ENCODE peak calls at places on chromosome 20, in nine cellular contexts. X, E, Y, T, V, Z, I, D and S are unnamed samples.

GRCh38 chr20:57103146-57103800 is 163.2 kb downstream of the BMP7 start:
- DNase-seq in Z (no peak), I (no peak), D (no peak), X (no peak), Y (no peak), T (no peak), E (no peak), V (no peak), S (no peak)

GRCh38 chr20:58458342-58459057 is 56.7 kb downstream of the APCDD1L start:
- DNase-seq in V (no peak), I (no peak), E (no peak), Y (no peak), X (no peak), Z (peak; percentile 61), D (no peak), T (no peak), S (no peak)

GRCh38 chr20:14764511-14765369 is 427.3 kb upstream of the FLRT3 start:
- DNase-seq in E (no peak), V (no peak), X (peak; percentile 85), D (peak; percentile 66), I (no peak), Y (no peak), T (no peak), Z (no peak), S (peak; percentile 59)

GRCh38 chr20:9617940-9618339 is 103.5 kb downstream of the LAMP5 start:
- DNase-seq in E (no peak), V (no peak), Z (peak; percentile 30), I (peak; percentile 78), Y (no peak), T (peak; percentile 77), X (peak; percentile 58), D (no peak), S (peak; percentile 73)

GRCh38 chr20:52926505-52926904 is 45.7 kb upstream of the TSHZ2 start:
- DNase-seq in X (no peak), D (no peak), V (no peak), Y (no peak), Z (no peak), T (no peak), E (no peak), I (no peak), S (no peak)

GRCh38 chr20:37361336-37361735 is 15.4 kb downstream of the SRC start:
- DNase-seq in V (no peak), D (no peak), Z (peak; percentile 4), Y (no peak), I (no peak), T (no peak), X (no peak), E (no peak), S (peak; percentile 7)

GRCh38 chr20:57693002-57693582 is 16.7 kb downstream of the PMEPA1 start:
- DNase-seq in V (no peak), T (no peak), Y (no peak), Z (no peak), D (peak; percentile 86), X (peak; percentile 66), E (peak; percentile 30), I (no peak), S (peak; percentile 78)

GRCh38 chr20:38870733-38871559 is 55.3 kb upstream of the FAM83D start:
- DNase-seq in X (no peak), Y (no peak), E (peak; percentile 73), V (no peak), D (peak; percentile 88), I (peak; percentile 62), Z (peak; percentile 39), T (peak; percentile 87), S (no peak)

GRCh38 chr20:62876441-62876825 is 14.8 kb upstream of the TCFL5 start:
- DNase-seq in T (no peak), Y (no peak), X (no peak), D (no peak), E (no peak), I (no peak), Z (no peak), V (no peak), S (no peak)

GRCh38 chr20:62876826-62877728 is 15.5 kb upstream of the TCFL5 start:
- DNase-seq in D (no peak), Z (peak; percentile 81), T (no peak), V (peak; percentile 87), E (no peak), I (peak; percentile 87), X (no peak), Y (peak; percentile 56), S (peak; percentile 58)

GRCh38 chr20:62873280-62873679 is 11.7 kb upstream of the TCFL5 start:
- DNase-seq in T (no peak), V (no peak), E (no peak), I (no peak), Z (no peak), X (no peak), Y (no peak), D (no peak), S (no peak)

GRCh38 chr20:62874745-62875344 is 13.2 kb upstream of the TCFL5 start:
- DNase-seq in T (no peak), D (no peak), I (no peak), E (no peak), Y (no peak), V (no peak), X (no peak), Z (no peak), S (no peak)

DNA sequence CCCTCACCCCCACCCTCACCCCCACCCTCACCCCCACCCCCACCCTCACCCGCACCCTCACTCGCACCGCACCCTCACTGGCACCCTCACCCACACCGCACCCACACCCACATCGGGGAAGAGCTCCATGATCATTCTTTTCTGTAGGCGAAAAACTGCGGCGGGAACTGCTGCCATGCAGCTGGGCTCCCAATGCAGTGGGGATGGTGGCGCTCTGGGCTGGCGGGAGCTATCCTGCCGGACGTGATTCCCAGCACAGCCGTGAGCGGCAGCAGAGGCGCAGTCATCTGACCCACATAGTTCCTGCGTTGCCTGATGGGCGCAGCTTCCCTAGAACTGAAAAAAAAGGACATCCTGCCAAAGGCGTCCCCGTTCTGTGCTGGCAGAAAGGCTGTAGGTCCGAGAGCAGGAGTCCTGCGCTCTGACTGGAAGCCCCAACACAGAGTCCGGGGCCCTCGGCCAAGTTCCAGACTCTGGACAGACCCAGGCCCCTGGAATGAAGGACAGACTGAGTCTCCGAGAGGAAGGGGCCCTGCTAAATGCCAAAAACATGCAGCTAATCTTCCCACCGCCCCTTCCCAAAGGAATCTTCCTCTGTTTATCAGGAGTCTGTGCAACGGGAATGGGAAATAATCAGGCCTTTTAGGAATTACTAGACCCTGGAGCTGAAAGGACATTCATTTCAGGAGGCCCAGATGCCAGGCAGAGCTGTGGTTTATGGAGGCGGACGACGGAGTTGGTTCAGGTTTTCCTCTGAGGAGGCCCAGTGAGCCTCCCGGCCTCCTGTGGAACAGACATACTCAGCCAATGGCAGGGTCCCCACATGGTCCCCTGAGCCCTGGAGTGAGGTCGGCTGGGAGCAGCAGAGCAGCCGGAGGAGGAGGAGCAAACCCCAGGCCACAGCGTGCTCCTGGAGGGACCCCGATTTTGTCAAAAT is 14.1 kb upstream of the TCFL5 start:
- DNase-seq in Z (peak; percentile 95), T (no peak), X (peak; percentile 76), E (no peak), I (peak; percentile 93), V (peak; percentile 81), D (peak; percentile 66), Y (peak; percentile 80), S (peak; percentile 77)
- TF ChIP-seq CTCF in Z (peak; percentile 63), T (no peak), X (no peak), E (peak; percentile 49), I (peak; percentile 37), V (peak; percentile 59), D (peak; percentile 30), Y (peak; percentile 41), S (no peak)

GRCh38 chr20:13384132-13384531 is 163.1 kb downstream of the ISM1 start:
- DNase-seq in X (no peak), D (no peak), Z (no peak), E (no peak), T (no peak), Y (no peak), V (no peak), I (no peak), S (no peak)

DNA sequence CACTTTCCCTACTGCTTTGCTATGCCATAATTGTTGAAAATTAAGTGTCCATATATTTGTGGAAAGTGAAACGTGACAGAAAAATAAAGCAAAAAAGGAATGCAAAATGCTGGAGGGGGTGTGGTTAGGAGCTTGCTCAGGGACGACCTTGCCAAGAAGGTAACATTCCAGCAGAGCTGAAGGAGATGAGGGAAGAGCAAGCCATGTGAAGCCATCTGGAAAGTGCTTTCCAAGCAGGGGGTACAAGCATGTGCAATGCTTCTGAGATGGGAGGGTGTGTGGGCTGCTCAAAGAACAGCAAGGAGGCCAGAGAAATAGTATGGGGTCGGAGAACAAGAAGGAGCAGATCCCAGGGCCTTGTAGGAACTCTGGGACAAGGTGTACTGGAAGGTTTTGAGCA is 161.7 kb downstream of the ISM1 start:
- DNase-seq in Y (no peak), E (no peak), Z (no peak), V (no peak), T (no peak), I (no peak), X (no peak), D (no peak), S (no peak)
- H3K9me3 ChIP-seq in Y (no peaks in the 10 kb centered on the region), E (peaks cover 5% of the 10 kb centered on the region), Z (no peaks in the 10 kb centered on the region), V (peaks cover 65% of the 10 kb centered on the region), T (no peaks in the 10 kb centered on the region), I (no peaks in the 10 kb centered on the region), X (no peaks in the 10 kb centered on the region), D (no peaks in the 10 kb centered on the region), S (no peaks in the 10 kb centered on the region)

GRCh38 chr20:45153756-45154155 is 20.9 kb upstream of the PI3 start:
- DNase-seq in I (no peak), V (no peak), X (no peak), Z (no peak), D (no peak), T (no peak), Y (no peak), E (no peak), S (no peak)

GRCh38 chr20:45157977-45158376 is 16.7 kb upstream of the PI3 start:
- DNase-seq in Y (no peak), I (no peak), D (peak; percentile 75), T (no peak), E (no peak), Z (no peak), X (no peak), V (no peak), S (no peak)

GRCh38 chr20:45154183-45154582 is 20.5 kb upstream of the PI3 start:
- DNase-seq in I (no peak), X (no peak), V (no peak), Y (no peak), D (no peak), Z (no peak), T (no peak), E (no peak), S (no peak)

GRCh38 chr20:45156728-45157127 is 18.0 kb upstream of the PI3 start:
- DNase-seq in T (no peak), Y (no peak), V (no peak), Z (no peak), E (no peak), D (no peak), I (no peak), X (no peak), S (no peak)

DNA sequence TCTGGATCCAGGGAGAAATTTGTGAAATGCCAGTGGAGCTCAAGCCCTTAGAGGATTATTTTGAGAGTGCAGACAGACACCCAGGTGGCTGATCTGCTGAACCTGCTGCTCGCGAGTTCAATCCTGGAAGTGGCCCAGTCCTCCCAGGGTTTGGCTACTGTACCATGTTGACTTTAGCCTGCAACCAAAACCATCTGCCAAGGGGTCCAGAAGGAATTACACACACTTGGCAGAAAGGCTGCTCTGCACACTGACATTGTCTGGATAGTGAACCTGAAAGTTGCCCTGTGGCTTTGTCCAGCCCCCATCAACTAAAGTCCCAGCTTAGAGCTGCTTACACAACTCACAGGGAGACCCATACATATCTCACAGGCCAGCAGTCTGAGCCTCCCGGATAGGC is 21.6 kb upstream of the PI3 start:
- DNase-seq in Y (no peak), X (no peak), D (no peak), T (no peak), I (no peak), Z (no peak), E (no peak), V (no peak), S (no peak)
- H3K27me3 ChIP-seq in Y (no peaks in the 10 kb centered on the region), X (peaks cover 3% of the 10 kb centered on the region), D (no peaks in the 10 kb centered on the region), T (no peaks in the 10 kb centered on the region), I (no peaks in the 10 kb centered on the region), Z (no peaks in the 10 kb centered on the region), E (no peaks in the 10 kb centered on the region), V (peaks cover 48% of the 10 kb centered on the region), S (no peaks in the 10 kb centered on the region)

DNA sequence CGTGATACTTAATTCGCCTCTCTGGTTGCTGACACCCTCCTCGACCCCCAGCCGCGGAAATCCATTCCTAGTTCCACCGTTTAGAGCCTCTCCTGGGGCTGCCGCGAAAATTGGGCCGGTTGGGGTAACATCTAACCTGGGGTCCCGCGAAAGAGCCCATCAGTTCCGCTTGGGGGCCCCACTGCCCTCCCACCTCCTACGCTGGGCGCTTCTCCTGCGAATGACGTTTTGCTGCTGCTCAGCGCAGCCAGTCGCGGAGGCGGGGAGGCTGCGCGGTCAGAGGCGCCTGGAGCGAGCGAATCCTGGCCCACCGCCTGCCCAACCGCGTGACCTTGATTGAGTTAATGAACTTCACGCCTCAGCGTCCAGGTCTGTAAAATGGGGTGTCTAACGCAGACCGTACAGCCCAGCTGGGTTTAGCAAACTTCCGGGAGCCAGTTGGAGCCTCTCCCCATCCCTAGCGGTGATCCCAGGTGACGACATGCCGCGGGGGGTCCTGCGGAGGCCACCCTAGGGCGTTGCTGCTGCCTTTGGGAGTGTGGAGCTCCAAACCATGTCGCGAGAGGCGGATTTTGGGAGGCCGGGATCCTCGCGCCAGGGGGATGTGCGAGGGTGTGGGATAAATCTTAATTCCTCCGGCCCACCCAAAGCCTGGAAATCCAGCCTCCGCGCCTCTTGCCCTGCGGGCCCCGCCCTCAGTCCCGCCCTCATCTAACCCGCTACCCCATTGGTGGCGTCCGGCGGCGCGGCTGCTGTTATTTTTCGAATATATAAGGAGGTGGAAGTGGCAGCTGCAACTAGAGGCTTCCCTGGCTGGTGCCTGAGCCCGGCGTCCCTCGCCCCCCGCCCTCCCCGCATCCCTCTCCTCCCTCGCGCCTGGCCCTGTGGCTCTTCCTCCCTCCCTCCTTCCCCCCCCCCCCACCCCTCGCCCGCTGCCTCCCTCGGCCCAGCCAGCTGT is at the start of gene CDC25B:
- DNase-seq in T (peak; percentile 93), D (peak; percentile 97), X (peak; percentile 95), E (peak; percentile 95), Z (peak; percentile 98), I (peak; percentile 97), Y (peak; percentile 95), V (peak; percentile 95), S (peak; percentile 92)
- TF ChIP-seq CTCF in T (peak; percentile 45), D (peak; percentile 44), X (peak; percentile 83), E (peak; percentile 71), Z (peak; percentile 49), I (peak; percentile 74), Y (peak; percentile 40), V (peak; percentile 63), S (peak; percentile 21)